ENCODE peak calls at places on chromosomes 5 and 9, in seven cellular contexts. One of them, this sample, is unnamed.

GRCh38 chr9:37509536-37509935 is 23.8 kb downstream of the POLR1E start:
- DNase-seq in ACHN: no peak
- DNase-seq in C1 segment of cervical spinal cord: no peak
- DNase-seq in fibroblast of gingiva: no peak
- DNase-seq in ascending aorta: no peak
- DNase-seq in NCI-H1694 treated with DMSO at 0.1 percent for 48 hours: no peak
- DNase-seq in NCI-H2081: no peak
- DNase-seq in this sample: no peak

GRCh38 chr5:123364443-123364842 is 58.8 kb downstream of the CEP120 start:
- DNase-seq in ACHN: no peak
- DNase-seq in C1 segment of cervical spinal cord: no peak
- DNase-seq in fibroblast of gingiva: no peak
- DNase-seq in ascending aorta: no peak
- DNase-seq in NCI-H1694 treated with DMSO at 0.1 percent for 48 hours: no peak
- DNase-seq in NCI-H2081: no peak
- DNase-seq in this sample: no peak

GRCh38 chr9:34454571-34455065 is 3.8 kb downstream of the FAM219A start:
- DNase-seq in ACHN: peak
- DNase-seq in C1 segment of cervical spinal cord: no peak
- DNase-seq in fibroblast of gingiva: peak
- DNase-seq in ascending aorta: no peak
- DNase-seq in NCI-H1694 treated with DMSO at 0.1 percent for 48 hours: no peak
- DNase-seq in NCI-H2081: no peak
- DNase-seq in this sample: peak

GRCh38 chr5:96219580-96220281 is 213.3 kb downstream of the PCSK1 start:
- DNase-seq in ACHN: no peak
- DNase-seq in C1 segment of cervical spinal cord: no peak
- DNase-seq in fibroblast of gingiva: peak
- DNase-seq in ascending aorta: no peak
- DNase-seq in NCI-H1694 treated with DMSO at 0.1 percent for 48 hours: no peak
- DNase-seq in NCI-H2081: no peak
- DNase-seq in this sample: peak

GRCh38 chr5:109406719-109407118 is 3.1 kb downstream of the PJA2 start:
- DNase-seq in ACHN: no peak
- DNase-seq in C1 segment of cervical spinal cord: no peak
- DNase-seq in fibroblast of gingiva: no peak
- DNase-seq in ascending aorta: no peak
- DNase-seq in NCI-H1694 treated with DMSO at 0.1 percent for 48 hours: no peak
- DNase-seq in NCI-H2081: no peak
- DNase-seq in this sample: no peak

GRCh38 chr5:65137631-65138030 is 344.1 kb downstream of the ADAMTS6 start:
- DNase-seq in ACHN: no peak
- DNase-seq in C1 segment of cervical spinal cord: no peak
- DNase-seq in fibroblast of gingiva: no peak
- DNase-seq in ascending aorta: no peak
- DNase-seq in NCI-H1694 treated with DMSO at 0.1 percent for 48 hours: no peak
- DNase-seq in NCI-H2081: no peak
- DNase-seq in this sample: no peak

GRCh38 chr5:157710887-157711286 is 20.3 kb upstream of the THG1L start:
- DNase-seq in ACHN: no peak
- DNase-seq in C1 segment of cervical spinal cord: no peak
- DNase-seq in fibroblast of gingiva: peak
- DNase-seq in ascending aorta: no peak
- DNase-seq in NCI-H1694 treated with DMSO at 0.1 percent for 48 hours: no peak
- DNase-seq in NCI-H2081: no peak
- DNase-seq in this sample: peak

GRCh38 chr5:92401492-92401891 is 1018.4 kb upstream of the ARRDC3 start:
- DNase-seq in ACHN: no peak
- DNase-seq in C1 segment of cervical spinal cord: no peak
- DNase-seq in fibroblast of gingiva: peak
- DNase-seq in ascending aorta: no peak
- DNase-seq in NCI-H1694 treated with DMSO at 0.1 percent for 48 hours: peak
- DNase-seq in NCI-H2081: no peak
- DNase-seq in this sample: no peak

GRCh38 chr9:60545346-60546315 is 368.6 kb upstream of the SPATA31A5 start:
- DNase-seq in ACHN: no peak
- DNase-seq in C1 segment of cervical spinal cord: no peak
- DNase-seq in fibroblast of gingiva: no peak
- DNase-seq in ascending aorta: no peak
- DNase-seq in NCI-H1694 treated with DMSO at 0.1 percent for 48 hours: no peak
- DNase-seq in NCI-H2081: no peak
- DNase-seq in this sample: no peak

GRCh38 chr9:127015926-127016512 is 101.4 kb downstream of the RALGPS1 start:
- DNase-seq in ACHN: no peak
- DNase-seq in C1 segment of cervical spinal cord: no peak
- DNase-seq in fibroblast of gingiva: no peak
- DNase-seq in ascending aorta: no peak
- DNase-seq in NCI-H1694 treated with DMSO at 0.1 percent for 48 hours: peak
- DNase-seq in NCI-H2081: no peak
- DNase-seq in this sample: no peak

GRCh38 chr5:148443998-148444397 is 60.2 kb downstream of the FBXO38 start:
- DNase-seq in ACHN: peak
- DNase-seq in C1 segment of cervical spinal cord: no peak
- DNase-seq in fibroblast of gingiva: peak
- DNase-seq in ascending aorta: peak
- DNase-seq in NCI-H1694 treated with DMSO at 0.1 percent for 48 hours: peak
- DNase-seq in NCI-H2081: peak
- DNase-seq in this sample: peak

GRCh38 chr9:114112778-114113585 is 13.9 kb upstream of the KIF12 start:
- DNase-seq in ACHN: no peak
- DNase-seq in C1 segment of cervical spinal cord: no peak
- DNase-seq in fibroblast of gingiva: peak
- DNase-seq in ascending aorta: peak
- DNase-seq in NCI-H1694 treated with DMSO at 0.1 percent for 48 hours: no peak
- DNase-seq in NCI-H2081: no peak
- DNase-seq in this sample: peak

GRCh38 chr9:88579363-88579715 is 44.4 kb downstream of the NXNL2 start:
- DNase-seq in ACHN: no peak
- DNase-seq in C1 segment of cervical spinal cord: no peak
- DNase-seq in fibroblast of gingiva: no peak
- DNase-seq in ascending aorta: peak
- DNase-seq in NCI-H1694 treated with DMSO at 0.1 percent for 48 hours: no peak
- DNase-seq in NCI-H2081: no peak
- DNase-seq in this sample: no peak

GRCh38 chr9:69168709-69169217 is 5.3 kb upstream of the TJP2 start:
- DNase-seq in ACHN: no peak
- DNase-seq in C1 segment of cervical spinal cord: no peak
- DNase-seq in fibroblast of gingiva: peak
- DNase-seq in ascending aorta: no peak
- DNase-seq in NCI-H1694 treated with DMSO at 0.1 percent for 48 hours: no peak
- DNase-seq in NCI-H2081: peak
- DNase-seq in this sample: no peak

GRCh38 chr5:91794455-91794854 is 411.3 kb upstream of the ARRDC3 start:
- DNase-seq in ACHN: no peak
- DNase-seq in C1 segment of cervical spinal cord: no peak
- DNase-seq in fibroblast of gingiva: no peak
- DNase-seq in ascending aorta: no peak
- DNase-seq in NCI-H1694 treated with DMSO at 0.1 percent for 48 hours: no peak
- DNase-seq in NCI-H2081: no peak
- DNase-seq in this sample: no peak

This sample was measured in foreskin fibroblast.